ENCODE peak calls at places on chromosomes 5 and 9, in seven cellular contexts. C is foreskin fibroblast; E is omental fat pad; I is T-helper 2 cell; K is ecto neural progenitor cell; M is Caki2; X is stimulated activated CD4-positive, alpha-beta T cell treated with anti-CD3 and anti-CD28 coated beads, Interleukin-4, amount 100 ng/mL, for 48 hours. P is an unnamed sample.

GRCh38 chr9:36292641-36293040 is 34.4 kb upstream of the GNE start:
- DNase-seq in C (no peak), E (no peak), I (no peak), K (no peak), M (no peak), X (no peak), P (no peak)

GRCh38 chr5:139817362-139817761 is 21.8 kb downstream of the PSD2 start:
- DNase-seq in C (no peak), E (no peak), I (no peak), K (no peak), M (no peak), X (no peak), P (no peak)

GRCh38 chr9:133505186-133505830 is 19.5 kb downstream of the MYMK start:
- DNase-seq in C (no peak), E (no peak), I (no peak), K (no peak), M (no peak), X (no peak), P (no peak)

GRCh38 chr5:119179857-119180641 is 109.2 kb downstream of the DMXL1 start:
- DNase-seq in C (peak), E (no peak), I (no peak), K (no peak), M (no peak), X (no peak), P (no peak)

GRCh38 chr9:77769246-77769645 is 121.1 kb upstream of the GNA14 start:
- DNase-seq in C (no peak), E (no peak), I (no peak), K (no peak), M (no peak), X (no peak), P (no peak)

GRCh38 chr5:43564289-43564850 is 7.5 kb upstream of the PAIP1 start:
- DNase-seq in C (no peak), E (no peak), I (no peak), K (no peak), M (no peak), X (no peak), P (no peak)

GRCh38 chr5:148457183-148457620 is 73.4 kb downstream of the FBXO38 start:
- DNase-seq in C (no peak), E (no peak), I (peak), K (no peak), M (no peak), X (no peak), P (no peak)

GRCh38 chr5:23136958-23137357 is 283.8 kb upstream of the CDH12 start:
- DNase-seq in C (no peak), E (no peak), I (no peak), K (no peak), M (no peak), X (no peak), P (no peak)

GRCh38 chr5:1176473-1177391 is 24.7 kb upstream of the SLC6A19 start:
- DNase-seq in C (no peak), E (no peak), I (no peak), K (no peak), M (no peak), X (no peak), P (no peak)

GRCh38 chr5:150757087-150757649 is 1.6 kb downstream of the DCTN4 start:
- DNase-seq in C (no peak), E (no peak), I (no peak), K (no peak), M (no peak), X (no peak), P (no peak)

GRCh38 chr9:107883496-107884120 is 394.0 kb upstream of the KLF4 start:
- DNase-seq in C (no peak), E (no peak), I (no peak), K (no peak), M (peak), X (no peak), P (no peak)

GRCh38 chr9:116924462-116925110 is 237.5 kb downstream of the TRIM32 start:
- DNase-seq in C (no peak), E (no peak), I (no peak), K (no peak), M (no peak), X (no peak), P (no peak)

GRCh38 chr9:136391737-136392537 is 8.0 kb downstream of the SNAPC4 start:
- DNase-seq in C (no peak), E (no peak), I (no peak), K (no peak), M (no peak), X (no peak), P (no peak)

GRCh38 chr9:79362100-79363081 is 209.4 kb upstream of the TLE4 start:
- DNase-seq in C (no peak), E (no peak), I (no peak), K (no peak), M (peak), X (no peak), P (no peak)

GRCh38 chr5:132753135-132753987 is 6.1 kb downstream of the CCNI2 start:
- DNase-seq in C (no peak), E (no peak), I (peak), K (no peak), M (no peak), X (no peak), P (peak)